ENCODE peak calls at places on chromosomes 7 and 10, in nine cellular contexts. Q, C, X, O, I, T, U, W and F are unnamed samples.

GRCh38 chr10:16441106-16441850 is 4.5 kb downstream of the PTER start:
- DNase-seq in X (peak), O (peak), C (no peak), I (no peak), W (no peak), T (no peak), Q (peak), U (no peak), F (no peak)

GRCh38 chr7:152459724-152460251 is 24.0 kb upstream of the KMT2C start:
- DNase-seq in W (peak), X (peak), T (peak), I (peak), U (peak), O (no peak), C (no peak), Q (peak), F (no peak)

GRCh38 chr10:98128802-98129201 is 5.7 kb upstream of the R3HCC1L start:
- DNase-seq in I (no peak), W (no peak), X (no peak), Q (no peak), O (no peak), T (no peak), U (no peak), C (no peak), F (no peak)

GRCh38 chr10:25245171-25245570 is 70.4 kb downstream of the GPR158 start:
- DNase-seq in Q (no peak), X (no peak), I (no peak), U (no peak), O (no peak), T (no peak), C (no peak), W (no peak), F (no peak)

GRCh38 chr10:23390809-23391208 is 46.2 kb upstream of the C10orf67 start:
- DNase-seq in I (no peak), Q (no peak), O (no peak), C (no peak), U (no peak), W (no peak), T (no peak), X (no peak), F (no peak)

GRCh38 chr7:151133266-151133985 is 34.1 kb downstream of the GBX1 start:
- DNase-seq in Q (no peak), I (peak), W (peak), X (no peak), U (peak), T (no peak), C (no peak), O (no peak), F (no peak)

GRCh38 chr7:98826811-98827231 is 43.0 kb downstream of the TMEM130 start:
- DNase-seq in O (peak), C (no peak), I (no peak), T (no peak), X (no peak), U (no peak), W (peak), Q (no peak), F (no peak)

GRCh38 chr10:130567436-130567835 is 431.2 kb downstream of the GLRX3 start:
- DNase-seq in Q (no peak), T (no peak), O (no peak), U (peak), W (no peak), I (no peak), X (no peak), C (no peak), F (no peak)

GRCh38 chr10:62373995-62374861 is at the start of gene ZNF365:
- DNase-seq in C (peak), W (peak), U (peak), O (peak), X (peak), T (no peak), Q (peak), I (peak), F (peak)

GRCh38 chr7:104841798-104842197 is 172.2 kb upstream of the KMT2E start:
- DNase-seq in X (no peak), T (no peak), W (no peak), C (no peak), U (no peak), O (no peak), Q (no peak), I (no peak), F (no peak)

GRCh38 chr7:104843198-104843597 is 170.8 kb upstream of the KMT2E start:
- DNase-seq in W (no peak), I (no peak), T (no peak), Q (no peak), O (peak), X (no peak), U (no peak), C (no peak), F (no peak)

GRCh38 chr7:104848386-104848990 is 165.5 kb upstream of the KMT2E start:
- DNase-seq in W (peak), I (no peak), U (no peak), C (peak), O (peak), T (peak), Q (peak), X (peak), F (peak)

GRCh38 chr7:104839842-104840241 is 174.2 kb upstream of the KMT2E start:
- DNase-seq in T (no peak), U (no peak), I (no peak), W (no peak), X (no peak), C (no peak), Q (no peak), O (no peak), F (no peak)

DNA sequence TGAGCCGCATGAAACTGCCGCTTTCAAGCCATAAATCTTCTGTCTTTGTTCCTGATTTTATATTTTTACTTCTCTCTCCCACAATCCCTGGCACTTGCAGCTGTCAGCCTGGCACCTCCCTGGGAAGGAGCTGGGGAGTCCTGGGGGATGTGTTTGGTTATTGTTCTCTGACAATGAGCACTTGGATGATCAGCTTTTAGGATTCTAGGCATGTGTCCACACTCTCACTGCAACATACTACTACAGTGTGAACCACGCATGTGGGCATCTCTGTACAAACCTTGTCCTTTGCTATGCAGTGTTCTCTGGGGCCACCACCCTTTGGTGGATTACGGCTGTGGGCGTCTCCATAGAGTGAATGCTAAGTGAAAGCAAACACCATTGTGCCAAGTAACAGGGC is 168.5 kb upstream of the KMT2E start:
- DNase-seq in U (no peak), I (no peak), O (no peak), X (no peak), W (no peak), T (no peak), C (no peak), Q (no peak), F (no peak)
- TF ChIP-seq CTCF in U (no peak), I (no peak), O (no peak), X (no peak), W (no peak), T (no peak), C (no peak), Q (no peak), F (no peak)

GRCh38 chr7:66464059-66464458 is 164.6 kb upstream of the KCTD7 start:
- DNase-seq in Q (no peak), W (no peak), T (no peak), U (no peak), X (no peak), O (no peak), I (no peak), C (no peak), F (no peak)

GRCh38 chr7:66467887-66468286 is 160.8 kb upstream of the KCTD7 start:
- DNase-seq in U (no peak), T (no peak), Q (no peak), C (no peak), O (no peak), W (no peak), X (no peak), I (no peak), F (no peak)
- TF ChIP-seq CTCF in U (no peak), T (no peak), Q (no peak), C (no peak), O (no peak), W (no peak), X (no peak), I (no peak), F (no peak)

GRCh38 chr7:102120666-102121065 is 166.0 kb upstream of the SH2B2 start:
- DNase-seq in Q (no peak), W (no peak), X (no peak), T (no peak), O (no peak), U (no peak), C (no peak), I (no peak), F (no peak)

GRCh38 chr7:102122026-102122425 is 164.6 kb upstream of the SH2B2 start:
- DNase-seq in T (no peak), X (peak), I (no peak), U (no peak), C (no peak), W (no peak), Q (no peak), O (peak), F (no peak)

GRCh38 chr7:102128303-102128702 is 158.4 kb upstream of the SH2B2 start:
- DNase-seq in W (no peak), O (peak), C (no peak), T (no peak), U (no peak), X (no peak), I (no peak), Q (no peak), F (no peak)

GRCh38 chr7:102129636-102130370 is 156.9 kb upstream of the SH2B2 start:
- DNase-seq in I (no peak), Q (no peak), T (no peak), C (no peak), W (no peak), O (no peak), X (no peak), U (no peak), F (no peak)

GRCh38 chr7:102125127-102125561 is 161.5 kb upstream of the SH2B2 start:
- DNase-seq in I (peak), T (peak), X (peak), C (no peak), W (no peak), Q (peak), U (peak), O (peak), F (no peak)
- TF ChIP-seq CTCF in I (no peak), T (no peak), X (peak), C (no peak), W (no peak), Q (no peak), U (no peak), O (no peak), F (no peak)

GRCh38 chr10:103849212-103849877 is 6.0 kb downstream of the SH3PXD2A start:
- DNase-seq in U (no peak), Q (no peak), W (no peak), I (no peak), T (no peak), X (no peak), C (no peak), O (no peak), F (no peak)

GRCh38 chr10:103849880-103850571 is 5.3 kb downstream of the SH3PXD2A start:
- DNase-seq in T (no peak), U (no peak), O (peak), Q (no peak), I (no peak), C (no peak), W (no peak), X (peak), F (no peak)

GRCh38 chr10:103845983-103846382 is 9.4 kb downstream of the SH3PXD2A start:
- DNase-seq in Q (no peak), W (no peak), X (no peak), T (peak), C (no peak), I (no peak), U (no peak), O (no peak), F (no peak)

GRCh38 chr10:103847346-103847745 is 8.0 kb downstream of the SH3PXD2A start:
- DNase-seq in O (no peak), U (no peak), I (no peak), T (no peak), X (no peak), C (no peak), W (no peak), Q (no peak), F (no peak)

GRCh38 chr10:103847909-103848468 is 7.4 kb downstream of the SH3PXD2A start:
- DNase-seq in Q (no peak), C (no peak), I (no peak), O (no peak), X (no peak), W (no peak), T (no peak), U (no peak), F (no peak)
- TF ChIP-seq CTCF in Q (no peak), C (peak), I (no peak), O (no peak), X (peak), W (peak), T (no peak), U (no peak), F (peak)